ENCODE peak calls at places on chromosomes 13 and 19, in eight cellular contexts. O is testis, C is left ventricle myocardium inferior, B is SJCRH30, F is PC-3, N is A549, G is gastrocnemius medialis, L is tibial artery. W is an unnamed sample. For H3K9me3, the result is how much of the 10 kb centered on the place peaks cover.

GRCh38 chr13:91347996-91348905 is 764 bp downstream of the MIR17HG start:
- DNase-seq in O (peak), C (peak), B (no peak), F (no peak), N (peak), G (no peak), L (peak), W (peak)

GRCh38 chr13:52162279-52163101 is 3.1 kb upstream of the NEK3 start:
- DNase-seq in O (no peak), C (no peak), B (peak), F (peak), N (no peak), G (no peak), L (no peak), W (no peak)

GRCh38 chr19:31350033-31350692 is 927 bp upstream of the TSHZ3 start:
- DNase-seq in O (no peak), C (peak), B (peak), F (no peak), N (no peak), G (no peak), L (peak), W (no peak)

GRCh38 chr19:52336976-52337375 is 933 bp downstream of the ZNF610 start:
- DNase-seq in O (no peak), C (no peak), B (peak), F (no peak), N (no peak), G (no peak), L (no peak), W (no peak)

GRCh38 chr19:17488593-17489391 is 18.5 kb downstream of the SLC27A1 start:
- DNase-seq in O (peak), C (peak), B (peak), F (peak), N (no peak), G (no peak), L (peak), W (peak)

GRCh38 chr13:24074687-24075086 is 85.8 kb upstream of the SPATA13 start:
- DNase-seq in O (no peak), C (no peak), B (no peak), F (peak), N (no peak), G (no peak), L (no peak), W (no peak)

GRCh38 chr19:35665157-35665556 is 1.2 kb upstream of the UPK1A start:
- DNase-seq in O (no peak), C (no peak), B (no peak), F (no peak), N (no peak), G (no peak), L (no peak), W (no peak)

GRCh38 chr13:52344108-52344507 is 61.9 kb downstream of the THSD1 start:
- DNase-seq in O (no peak), C (no peak), B (no peak), F (no peak), N (no peak), G (no peak), L (no peak), W (no peak)

DNA sequence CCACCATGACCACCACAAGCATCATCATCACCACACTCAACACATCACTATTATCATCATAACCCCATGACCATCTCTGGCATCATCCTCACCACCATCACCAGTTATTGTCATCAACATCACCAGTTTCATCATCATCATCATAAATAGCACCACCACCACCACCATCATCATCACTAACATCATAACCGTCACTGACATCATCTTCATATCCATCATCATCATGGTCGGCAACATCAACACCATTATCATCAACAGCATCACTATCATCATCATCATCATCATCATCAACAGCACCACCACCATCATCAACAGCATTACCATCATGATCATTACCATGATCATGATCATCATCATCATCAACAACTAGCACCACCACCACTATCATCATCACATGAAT is 67.2 kb downstream of the MBD3L1 start:
- DNase-seq in O (no peak), C (no peak), B (no peak), F (no peak), N (no peak), G (no peak), L (no peak), W (no peak)
- H3K9me3 ChIP-seq in O (under half), C (under half), B (under half), F (under half), N (under half), G (under half), L (under half), W (under half)

GRCh38 chr19:15675560-15675959 is 2.7 kb downstream of the CYP4F12 start:
- DNase-seq in O (no peak), C (no peak), B (no peak), F (no peak), N (no peak), G (no peak), L (no peak), W (no peak)
- H3K9me3 ChIP-seq in O (under half), C (under half), B (under half), F (under half), N (under half), G (under half), L (under half), W (under half)

GRCh38 chr13:104057851-104058250 is 991.6 kb upstream of the SLC10A2 start:
- DNase-seq in O (no peak), C (no peak), B (no peak), F (peak), N (no peak), G (no peak), L (no peak), W (no peak)
- H3K9me3 ChIP-seq in O (under half), C (under half), B (under half), F (under half), N (under half), G (under half), L (under half), W (under half)

DNA sequence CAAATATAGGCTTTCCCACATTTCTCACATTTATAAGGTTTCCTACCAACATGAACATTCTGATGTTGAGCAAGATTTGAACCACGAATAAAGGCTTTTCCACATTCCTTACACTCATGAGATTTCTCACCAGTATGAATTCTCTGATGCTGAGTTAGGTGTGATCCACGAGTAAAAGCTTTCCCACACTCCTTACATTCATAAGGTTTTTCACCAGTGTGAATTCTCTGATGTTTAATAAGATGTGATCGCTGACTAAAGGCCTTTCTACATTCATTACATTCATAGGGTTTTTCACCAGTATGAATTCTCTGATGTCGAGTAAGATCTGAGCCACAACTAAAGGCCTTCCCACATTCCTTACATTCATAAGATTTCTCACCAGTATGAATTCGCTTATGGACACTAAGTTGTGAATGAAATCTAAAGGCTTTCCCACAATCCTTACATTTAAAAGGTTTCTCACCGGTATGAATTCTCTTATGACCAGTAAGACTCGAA is 19.0 kb downstream of the ZNF790 start:
- DNase-seq in O (no peak), C (no peak), B (no peak), F (no peak), N (no peak), G (no peak), L (no peak), W (no peak)
- H3K9me3 ChIP-seq in O (under half), C (half or more), B (half or more), F (under half), N (half or more), G (under half), L (under half), W (under half)

W was measured in BE2C.